ENCODE peak calls at places on chromosomes 4 and X, in ten cellular contexts. C is WTC11; Y is activated gamma-delta T cell treated with Interleukin-2 at 50 U/mL for 16 hours; D is M059J; I is osteocyte; L is activated CD8-positive, alpha-beta memory T cell treated with anti-CD3 and anti-CD28 coated beads, Interleukin-2, amount 10 ng/mL, durations not matched to agents 7 days and 5 days; Q is iris pigment epithelial cell; E is adipocyte; M is NCI-H510A treated with DMSO at 0.1 percent for 48 hours; B is adrenal gland. Z is an unnamed sample.

GRCh38 chr4:75169020-75169814 is 236.3 kb downstream of the PARM1 start:
- DNase-seq in C (no peak), Y (no peak), D (no peak), I (no peak), L (no peak), Q (no peak), E (no peak), M (no peak), B (no peak), Z (no peak)

GRCh38 chr4:183337349-183337748 is 15.1 kb upstream of the CLDN24 start:
- DNase-seq in C (no peak), Y (no peak), D (no peak), I (peak), L (peak), Q (peak), E (no peak), M (no peak), B (no peak), Z (no peak)

GRCh38 chr4:138948918-138949317 is 66.7 kb upstream of the NOCT start:
- DNase-seq in C (no peak), Y (no peak), D (no peak), I (no peak), L (no peak), Q (no peak), E (peak), M (no peak), B (no peak), Z (no peak)

GRCh38 chr4:126130200-126130599 is 815.4 kb downstream of the FAT4 start:
- DNase-seq in C (no peak), Y (no peak), D (no peak), I (no peak), L (no peak), Q (peak), E (no peak), M (no peak), B (no peak), Z (no peak)

GRCh38 chrX:96611619-96612362 is 72.9 kb upstream of the DIAPH2 start:
- DNase-seq in C (no peak), Y (no peak), D (no peak), I (no peak), L (no peak), Q (peak), E (peak), M (no peak), B (peak), Z (no peak)

GRCh38 chrX:133413218-133413925 is 1.9 kb downstream of the GPC4 start:
- DNase-seq in C (no peak), Y (no peak), D (peak), I (no peak), L (no peak), Q (no peak), E (peak), M (no peak), B (no peak), Z (no peak)

GRCh38 chrX:108270280-108270679 is 167.9 kb downstream of the COL4A6 start:
- DNase-seq in C (no peak), Y (no peak), D (no peak), I (no peak), L (no peak), Q (no peak), E (no peak), M (peak), B (no peak), Z (peak)

GRCh38 chr4:143287571-143287923 is 49.1 kb upstream of the GAB1 start:
- DNase-seq in C (no peak), Y (no peak), D (no peak), I (no peak), L (no peak), Q (no peak), E (no peak), M (no peak), B (no peak), Z (no peak)

Z was measured in NCI-H526 treated with DMSO at 0.1 percent for 48 hours.